ENCODE peak calls at places on chromosomes 7 and 10, in six cellular contexts. V, G, R, S, Y and X are unnamed samples.

GRCh38 chr10:122199689-122200088 is 71.4 kb upstream of the BTBD16 start:
- DNase-seq in V (no peak), G (no peak), R (no peak), S (no peak), Y (no peak), X (no peak)

GRCh38 chr10:121668336-121669009 is 70.2 kb upstream of the FGFR2 start:
- DNase-seq in V (peak; percentile 75), G (peak; percentile 42), R (peak; percentile 76), S (no peak), Y (peak; percentile 50), X (no peak)

GRCh38 chr10:124097883-124098282 is 4.5 kb upstream of the CHST15 start:
- DNase-seq in V (no peak), G (no peak), R (no peak), S (no peak), Y (no peak), X (no peak)

GRCh38 chr10:11330383-11331020 is 280.9 kb downstream of the USP6NL start:
- DNase-seq in V (no peak), G (no peak), R (no peak), S (no peak), Y (no peak), X (no peak)

GRCh38 chr10:123134058-123134914 is 1.5 kb upstream of the HMX3 start:
- DNase-seq in V (no peak), G (peak; percentile 58), R (peak; percentile 68), S (no peak), Y (no peak), X (no peak)

GRCh38 chr10:20970044-20970443 is 72.9 kb upstream of the NEBL start:
- DNase-seq in V (no peak), G (no peak), R (no peak), S (no peak), Y (no peak), X (no peak)

GRCh38 chr7:73773700-73774517 is 3.8 kb upstream of the CLDN3 start:
- DNase-seq in V (no peak), G (no peak), R (no peak), S (no peak), Y (no peak), X (no peak)

GRCh38 chr10:11345224-11346054 is 266.0 kb downstream of the USP6NL start:
- DNase-seq in V (no peak), G (peak; percentile 24), R (no peak), S (no peak), Y (no peak), X (no peak)

GRCh38 chr7:100157334-100158228 is 942 bp downstream of the TRAPPC14 start:
- DNase-seq in V (peak; percentile 57), G (peak; percentile 36), R (peak; percentile 78), S (no peak), Y (peak; percentile 30), X (no peak)

GRCh38 chr7:27586825-27587224 is 75.9 kb downstream of the HIBADH start:
- DNase-seq in V (no peak), G (peak; percentile 23), R (peak; percentile 55), S (no peak), Y (peak; percentile 14), X (no peak)

GRCh38 chr7:66523409-66523808 is 105.3 kb upstream of the KCTD7 start:
- DNase-seq in V (no peak), G (no peak), R (no peak), S (no peak), Y (no peak), X (no peak)

GRCh38 chr10:21509391-21510217 is 15.9 kb downstream of the SKIDA1 start:
- DNase-seq in V (no peak), G (peak; percentile 60), R (peak; percentile 68), S (no peak), Y (no peak), X (no peak)

GRCh38 chr7:156634117-156634516 is 6.5 kb upstream of the RNF32 start:
- DNase-seq in V (no peak), G (no peak), R (no peak), S (no peak), Y (no peak), X (no peak)
- H3K27ac ChIP-seq in V (no peak overlapping the region), G (no peak overlapping the region), R (no peak overlapping the region), S (no peak overlapping the region), Y (no peak overlapping the region), X (no peak overlapping the region)

GRCh38 chr10:69123747-69124557 is at the start of gene VPS26A:
- DNase-seq in V (peak; percentile 99), G (peak; percentile 100), R (peak; percentile 100), S (peak; percentile 98), Y (peak; percentile 99), X (peak; percentile 98)
- TF ChIP-seq CTCF in V (no peak), G (peak; percentile 35), R (no peak), S (peak; percentile 54), Y (peak; percentile 4), X (peak; percentile 12)

DNA sequence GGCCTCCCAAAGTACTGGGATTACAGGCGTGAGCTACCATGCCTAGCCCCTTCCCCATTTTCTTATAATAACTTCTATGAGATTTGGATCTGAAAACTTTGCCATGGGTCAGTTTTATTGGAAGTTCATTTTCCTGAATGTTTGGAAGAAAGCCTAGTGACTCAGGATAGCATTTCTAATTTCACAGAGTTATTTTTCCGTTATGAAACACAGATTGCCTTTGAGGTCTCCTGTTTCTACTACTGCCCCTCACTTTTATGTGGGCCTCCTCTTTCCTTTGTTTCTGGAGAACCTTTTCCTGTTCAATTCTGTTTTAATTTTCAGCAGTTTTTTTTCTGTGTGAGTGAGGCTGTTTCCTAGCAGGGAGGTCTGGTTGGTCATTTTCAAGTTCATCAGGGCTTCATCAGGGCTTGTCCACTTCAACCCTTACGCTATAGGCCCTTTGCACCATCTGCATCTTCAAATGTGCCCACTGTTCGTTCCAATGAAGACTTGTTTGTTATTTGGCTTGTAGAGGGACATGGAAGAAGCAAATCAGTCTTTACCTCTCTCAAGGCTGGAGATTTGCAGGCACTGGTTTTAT is 58.7 kb downstream of the BMPR1A start:
- DNase-seq in V (no peak), G (no peak), R (no peak), S (no peak), Y (no peak), X (no peak)
- H3K27ac ChIP-seq in V (peak overlapping the region; percentile 63), G (no peak overlapping the region), R (no peak overlapping the region), S (no peak overlapping the region), Y (no peak overlapping the region), X (peak overlapping the region; percentile 46)

GRCh38 chr7:3649250-3649649 is 348.2 kb downstream of the SDK1 start:
- DNase-seq in V (no peak), G (no peak), R (no peak), S (no peak), Y (no peak), X (no peak)
- TF ChIP-seq CTCF in V (no peak), G (peak; percentile 14), R (no peak), S (no peak), Y (no peak), X (no peak)

GRCh38 chr7:143120696-143121405 is 11.0 kb upstream of the PIP start:
- DNase-seq in V (no peak), G (no peak), R (no peak), S (no peak), Y (no peak), X (no peak)
- H3K27ac ChIP-seq in V (no peak overlapping the region), G (no peak overlapping the region), R (no peak overlapping the region), S (no peak overlapping the region), Y (no peak overlapping the region), X (no peak overlapping the region)

GRCh38 chr7:65239707-65240352 is 133.8 kb upstream of the ZNF92 start:
- DNase-seq in V (peak; percentile 49), G (peak; percentile 82), R (peak; percentile 81), S (no peak), Y (peak; percentile 29), X (no peak)
- TF ChIP-seq CTCF in V (no peak), G (peak; percentile 28), R (no peak), S (no peak), Y (no peak), X (no peak)

GRCh38 chr7:6250364-6250833 is 22.0 kb downstream of the CYTH3 start:
- DNase-seq in V (no peak), G (no peak), R (no peak), S (no peak), Y (no peak), X (no peak)
- H3K27ac ChIP-seq in V (no peak overlapping the region), G (no peak overlapping the region), R (no peak overlapping the region), S (no peak overlapping the region), Y (no peak overlapping the region), X (no peak overlapping the region)

DNA sequence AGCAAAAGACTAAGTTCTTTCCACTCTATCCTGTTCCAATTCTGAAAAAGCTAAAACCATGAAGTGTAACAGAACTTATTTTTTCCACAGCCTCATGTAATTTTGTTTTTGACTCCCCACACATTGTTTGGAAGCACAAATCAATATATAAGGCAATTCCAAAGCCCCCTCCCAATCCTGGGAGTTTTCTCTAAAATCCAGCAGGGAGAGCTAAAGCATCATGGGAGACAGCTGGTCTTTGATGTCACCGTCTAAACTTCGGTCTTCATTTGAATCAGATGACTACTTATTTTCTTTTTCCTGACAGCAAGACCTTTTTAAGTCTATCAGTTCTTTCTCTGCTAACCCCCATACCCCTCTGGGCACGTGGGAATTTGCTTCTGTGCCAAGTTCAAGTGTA is 33.3 kb upstream of the PON1 start:
- DNase-seq in V (no peak), G (no peak), R (no peak), S (no peak), Y (no peak), X (no peak)
- TF ChIP-seq CTCF in V (no peak), G (peak; percentile 19), R (no peak), S (no peak), Y (no peak), X (no peak)

GRCh38 chr7:145263886-145264285 is 428.0 kb upstream of the TPK1 start:
- DNase-seq in V (no peak), G (no peak), R (no peak), S (no peak), Y (no peak), X (no peak)

GRCh38 chr7:145269418-145270161 is 433.7 kb upstream of the TPK1 start:
- DNase-seq in V (no peak), G (no peak), R (no peak), S (no peak), Y (no peak), X (no peak)

GRCh38 chr7:145265180-145265579 is 429.3 kb upstream of the TPK1 start:
- DNase-seq in V (no peak), G (no peak), R (no peak), S (no peak), Y (no peak), X (no peak)
- H3K27ac ChIP-seq in V (no peak overlapping the region), G (no peak overlapping the region), R (no peak overlapping the region), S (no peak overlapping the region), Y (no peak overlapping the region), X (no peak overlapping the region)